ENCODE peak calls at places on chromosomes 2 and 18, in four cellular contexts. N is K562, W is pancreas, E is OCI-LY7. K is an unnamed sample.

GRCh38 chr18:26370037-26370436 is 143.8 kb downstream of the TAF4B start:
- DNase-seq in N (no peak), W (no peak), E (no peak), K (no peak)

GRCh38 chr18:26415041-26415440 is 133.3 kb downstream of the KCTD1 start:
- DNase-seq in N (no peak), W (no peak), E (no peak), K (no peak)

GRCh38 chr2:230520875-230521155 is 104.8 kb downstream of the SP100 start:
- DNase-seq in N (no peak), W (no peak), E (no peak), K (no peak)

GRCh38 chr2:68739261-68740183 is 4.9 kb downstream of the ARHGAP25 start:
- DNase-seq in N (no peak), W (no peak), E (peak; percentile 74), K (no peak)

GRCh38 chr18:10140928-10141327 is 227.1 kb downstream of the VAPA start:
- DNase-seq in N (no peak), W (peak; percentile 47), E (no peak), K (no peak)

GRCh38 chr2:26086155-26086634 is 52.3 kb downstream of the RAB10 start:
- DNase-seq in N (no peak), W (no peak), E (no peak), K (no peak)

GRCh38 chr2:180555391-180555965 is 424.9 kb upstream of the UBE2E3 start:
- DNase-seq in N (no peak), W (no peak), E (no peak), K (no peak)

GRCh38 chr2:223314831-223315230 is 262.8 kb downstream of the KCNE4 start:
- DNase-seq in N (no peak), W (no peak), E (no peak), K (no peak)

GRCh38 chr2:109381327-109381820 is 232.4 kb downstream of the SEPTIN10 start:
- DNase-seq in N (no peak), W (no peak), E (no peak), K (no peak)

GRCh38 chr2:217231212-217231611 is 371.3 kb upstream of the TNP1 start:
- DNase-seq in N (no peak), W (no peak), E (no peak), K (no peak)

GRCh38 chr2:200306969-200307811 is 697 bp downstream of the SPATS2L start:
- DNase-seq in N (peak; percentile 54), W (peak; percentile 64), E (peak; percentile 44), K (peak; percentile 19)

GRCh38 chr18:54679318-54680149 is 88.5 kb downstream of the DYNAP start:
- DNase-seq in N (no peak), W (no peak), E (peak; percentile 18), K (no peak)

GRCh38 chr2:120650022-120650644 is 85.5 kb upstream of the GLI2 start:
- DNase-seq in N (no peak), W (no peak), E (peak; percentile 2), K (no peak)

GRCh38 chr2:128307595-128307994 is 11.1 kb downstream of the HS6ST1 start:
- DNase-seq in N (no peak), W (peak; percentile 8), E (no peak), K (no peak)

GRCh38 chr2:71872466-71873051 is 275.1 kb downstream of the CYP26B1 start:
- DNase-seq in N (no peak), W (no peak), E (no peak), K (no peak)

GRCh38 chr2:172350844-172351480 is 76.4 kb upstream of the ITGA6 start:
- DNase-seq in N (no peak), W (peak; percentile 93), E (no peak), K (no peak)

GRCh38 chr2:235382091-235383000 is 111.5 kb upstream of the AGAP1 start:
- DNase-seq in N (no peak), W (no peak), E (no peak), K (no peak)

GRCh38 chr2:109351164-109351756 is 222.3 kb downstream of the SH3RF3 start:
- DNase-seq in N (no peak), W (peak; percentile 76), E (no peak), K (no peak)

GRCh38 chr18:11034816-11035215 is 114.6 kb downstream of the PIEZO2 start:
- DNase-seq in N (no peak), W (no peak), E (no peak), K (no peak)

GRCh38 chr2:197599285-197599965 is 76.0 kb downstream of the RFTN2 start:
- DNase-seq in N (peak; percentile 14), W (no peak), E (peak; percentile 63), K (peak; percentile 9)

GRCh38 chr18:37662546-37663339 is 97.1 kb upstream of the CELF4 start:
- DNase-seq in N (no peak), W (no peak), E (no peak), K (no peak)

GRCh38 chr2:200257570-200257969 is 48.9 kb upstream of the SPATS2L start:
- DNase-seq in N (no peak), W (peak; percentile 75), E (no peak), K (no peak)

GRCh38 chr2:45315881-45316280 is 295.2 kb downstream of the SRBD1 start:
- DNase-seq in N (no peak), W (no peak), E (no peak), K (no peak)

GRCh38 chr2:230690439-230690838 is 22.2 kb upstream of the CAB39 start:
- DNase-seq in N (no peak), W (no peak), E (no peak), K (no peak)

GRCh38 chr18:67301592-67301991 is 214.9 kb downstream of the DSEL start:
- DNase-seq in N (no peak), W (no peak), E (no peak), K (no peak)
- H3K9me3 ChIP-seq in N (no peaks in the 10 kb centered on the region), W (no peaks in the 10 kb centered on the region), E (no peaks in the 10 kb centered on the region), K (no peaks in the 10 kb centered on the region)

DNA sequence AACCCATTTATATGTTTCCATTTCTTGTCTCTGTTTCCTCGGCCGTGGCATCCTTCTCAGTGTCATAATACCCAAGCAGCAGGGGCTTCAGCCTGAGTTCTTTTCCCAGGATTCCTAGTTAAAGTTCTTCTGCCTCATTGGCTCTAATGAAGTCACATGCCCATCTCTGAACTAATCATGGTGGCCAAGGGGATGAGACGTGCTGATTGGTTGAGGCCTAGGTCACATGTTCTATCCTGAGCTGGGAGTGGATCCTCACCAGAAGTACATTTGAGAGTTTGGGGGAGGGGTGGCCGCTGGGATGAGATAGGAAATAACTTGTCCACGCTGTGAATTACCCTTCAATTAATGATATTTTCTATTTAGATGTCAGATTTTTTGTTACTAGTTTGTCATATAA is 3.8 kb upstream of the UGT1A5 start:
- DNase-seq in N (peak; percentile 25), W (no peak), E (no peak), K (no peak)
- H3K27ac ChIP-seq in N (no peak overlapping the region), W (no peak overlapping the region), E (no peak overlapping the region), K (no peak overlapping the region)

DNA sequence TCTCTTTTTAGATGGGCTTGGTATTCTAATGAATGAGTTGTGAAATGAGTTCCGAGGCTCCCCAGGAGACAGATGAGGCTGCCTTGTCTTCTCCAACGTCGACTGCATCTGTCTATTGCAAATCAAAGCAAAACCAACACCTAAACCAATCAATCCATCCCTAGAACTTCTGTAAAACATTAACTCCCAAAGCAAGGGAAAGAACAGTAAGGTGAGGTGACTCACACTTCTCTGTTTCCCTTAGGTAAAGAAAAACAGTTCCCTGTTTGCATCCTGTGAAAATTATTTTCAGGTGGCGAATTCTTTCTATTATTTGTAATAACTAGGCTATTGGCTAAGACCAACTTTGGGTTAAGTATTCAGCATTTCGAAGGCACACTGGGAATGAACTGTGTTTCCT is 249.4 kb downstream of the EPHA4 start:
- DNase-seq in N (no peak), W (no peak), E (no peak), K (no peak)
- TF ChIP-seq CTCF in N (no peak), W (no peak), E (no peak), K (no peak)

DNA sequence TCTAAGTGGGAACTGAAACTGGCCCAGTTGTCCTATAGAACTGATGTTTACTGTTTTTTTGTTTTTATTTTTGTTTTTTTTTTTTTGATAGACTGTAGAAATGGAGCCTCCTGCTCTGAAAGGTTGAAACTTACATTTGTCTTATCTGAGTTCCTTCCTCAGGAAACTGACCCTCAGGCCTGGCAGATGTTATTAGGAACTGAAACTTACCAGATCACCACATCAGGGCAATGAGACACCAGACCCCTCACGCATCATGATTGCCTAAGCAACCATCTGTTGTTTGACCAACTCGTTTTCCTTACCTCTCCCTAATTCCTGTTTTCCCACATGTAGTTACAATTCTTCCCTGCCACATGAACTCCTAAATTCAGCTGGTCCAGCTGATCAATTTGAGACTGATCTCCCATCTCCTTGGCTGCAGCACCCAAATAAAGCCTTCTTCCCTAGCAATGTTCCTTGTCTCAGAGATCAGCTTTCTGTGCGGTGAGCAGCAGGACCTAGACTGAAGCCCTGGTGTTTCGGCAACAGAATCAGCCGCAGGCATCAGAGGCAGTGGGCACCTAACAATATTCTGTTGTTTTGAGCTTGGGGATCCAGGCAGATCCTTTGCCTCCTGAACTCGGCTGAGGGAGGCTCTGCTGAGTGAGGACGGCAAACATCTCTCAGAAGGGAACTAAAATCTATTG is 96.8 kb downstream of the MSH2 start:
- DNase-seq in N (no peak), W (no peak), E (peak; percentile 51), K (no peak)
- H3K9me3 ChIP-seq in N (peaks cover 9% of the 10 kb centered on the region), W (no peaks in the 10 kb centered on the region), E (peaks cover 47% of the 10 kb centered on the region), K (no peaks in the 10 kb centered on the region)

GRCh38 chr18:2964349-2965010 is 48.5 kb downstream of the LPIN2 start:
- DNase-seq in N (no peak), W (no peak), E (no peak), K (no peak)

GRCh38 chr18:2960983-2961696 is 51.8 kb downstream of the LPIN2 start:
- DNase-seq in N (no peak), W (no peak), E (peak; percentile 34), K (no peak)

GRCh38 chr18:2965797-2966196 is 47.1 kb downstream of the LPIN2 start:
- DNase-seq in N (no peak), W (no peak), E (no peak), K (no peak)

GRCh38 chr18:2961828-2962227 is 51.1 kb downstream of the LPIN2 start:
- DNase-seq in N (no peak), W (no peak), E (peak; percentile 69), K (no peak)

GRCh38 chr18:2963048-2963447 is 49.9 kb downstream of the LPIN2 start:
- DNase-seq in N (no peak), W (no peak), E (peak; percentile 60), K (no peak)
- H3K27ac ChIP-seq in N (no peak overlapping the region), W (no peak overlapping the region), E (peak overlapping the region; percentile 93), K (no peak overlapping the region)

DNA sequence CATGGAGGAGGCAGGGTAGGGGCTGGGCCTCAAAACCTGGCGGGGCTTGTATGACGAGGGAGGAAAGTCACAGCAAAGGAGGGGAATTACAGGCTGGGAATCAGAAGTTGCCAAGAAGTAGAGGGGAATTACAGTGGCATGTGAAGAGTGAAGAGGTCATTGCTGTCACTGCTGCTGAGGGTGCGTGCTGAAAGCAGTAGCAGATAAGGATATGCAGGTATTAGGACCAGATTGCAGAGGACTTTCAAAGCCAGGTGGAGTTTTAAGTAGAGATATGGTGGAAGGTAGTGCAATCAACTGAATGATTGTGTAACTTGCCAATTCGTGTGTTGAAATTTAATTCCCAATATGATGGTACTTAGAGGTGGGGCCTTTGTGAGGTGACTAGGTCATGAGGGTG is 19.4 kb upstream of the LRPPRC start:
- DNase-seq in N (no peak), W (no peak), E (no peak), K (no peak)
- TF ChIP-seq CTCF in N (no peak), W (no peak), E (no peak), K (no peak)

GRCh38 chr2:42736598-42737322 is 27.2 kb downstream of the OXER1 start:
- DNase-seq in N (no peak), W (no peak), E (no peak), K (no peak)
- H3K9me3 ChIP-seq in N (no peaks in the 10 kb centered on the region), W (no peaks in the 10 kb centered on the region), E (peaks cover 19% of the 10 kb centered on the region), K (peaks cover 23% of the 10 kb centered on the region)

GRCh38 chr18:43181711-43182110 is 66.2 kb upstream of the RIT2 start:
- DNase-seq in N (no peak), W (no peak), E (no peak), K (no peak)
- H3K27ac ChIP-seq in N (no peak overlapping the region), W (no peak overlapping the region), E (no peak overlapping the region), K (no peak overlapping the region)

K was measured in tibial nerve.